ENCODE peak calls at places on chromosomes 12 and 14, in seven cellular contexts. C is H4, H is hepatocyte, G is uterus, K is Calu3, U is KG1, I is mesendoderm. Q is an unnamed sample.

GRCh38 chr14:28102814-28103213 is 663.8 kb upstream of the FOXG1 start:
- DNase-seq in C (peak; percentile 45), H (no peak), G (no peak), K (no peak), U (no peak), I (no peak), Q (no peak)

GRCh38 chr12:1498199-1498740 is 96.1 kb downstream of the FBXL14 start:
- DNase-seq in C (no peak), H (no peak), G (no peak), K (no peak), U (no peak), I (no peak), Q (no peak)

GRCh38 chr14:86933460-86933859 is 1059.5 kb downstream of the GALC start:
- DNase-seq in C (peak; percentile 33), H (no peak), G (no peak), K (no peak), U (no peak), I (no peak), Q (no peak)

GRCh38 chr12:104991565-104992128 is 5.5 kb downstream of the NOPCHAP1 start:
- DNase-seq in C (no peak), H (no peak), G (no peak), K (no peak), U (no peak), I (no peak), Q (no peak)

GRCh38 chr14:44767646-44768173 is 194.0 kb downstream of the KLHL28 start:
- DNase-seq in C (no peak), H (no peak), G (no peak), K (no peak), U (no peak), I (peak; percentile 77), Q (no peak)

GRCh38 chr12:111407371-111408115 is 1.8 kb downstream of the SH2B3 start:
- DNase-seq in C (no peak), H (no peak), G (no peak), K (no peak), U (no peak), I (no peak), Q (peak; percentile 62)

GRCh38 chr14:73784065-73784987 is 67.3 kb upstream of the PTGR2 start:
- DNase-seq in C (no peak), H (peak; percentile 48), G (peak; percentile 66), K (no peak), U (peak; percentile 46), I (no peak), Q (no peak)

GRCh38 chr14:57136669-57137068 is 132.0 kb downstream of the EXOC5 start:
- DNase-seq in C (no peak), H (no peak), G (no peak), K (no peak), U (no peak), I (no peak), Q (no peak)

GRCh38 chr14:21024668-21025373 is at the start of gene NDRG2:
- DNase-seq in C (no peak), H (peak; percentile 92), G (peak; percentile 89), K (peak; percentile 69), U (no peak), I (peak; percentile 93), Q (no peak)

GRCh38 chr14:52052991-52053390 is 15.9 kb downstream of the NID2 start:
- DNase-seq in C (no peak), H (no peak), G (no peak), K (no peak), U (no peak), I (no peak), Q (no peak)